ENCODE peak calls at places on chromosome 1, in four cellular contexts. One of them, this sample, is unnamed.

GRCh38 chr1:20600156-20600555 is 11.3 kb downstream of the CDA start:
- DNase-seq in CD8-positive, alpha-beta T cell: no peak
- DNase-seq in HFF-Myc: no peak
- DNase-seq in right atrium auricular region: no peak
- DNase-seq in this sample: no peak

GRCh38 chr1:169624887-169625286 is 5.0 kb downstream of the SELP start:
- DNase-seq in CD8-positive, alpha-beta T cell: no peak
- DNase-seq in HFF-Myc: no peak
- DNase-seq in right atrium auricular region: no peak
- DNase-seq in this sample: no peak

GRCh38 chr1:206591236-206591635 is 21.0 kb downstream of the EIF2D start:
- DNase-seq in CD8-positive, alpha-beta T cell: no peak
- DNase-seq in HFF-Myc: no peak
- DNase-seq in right atrium auricular region: no peak
- DNase-seq in this sample: no peak

GRCh38 chr1:200776949-200777348 is 38.3 kb downstream of the CAMSAP2 start:
- DNase-seq in CD8-positive, alpha-beta T cell: no peak
- DNase-seq in HFF-Myc: no peak
- DNase-seq in right atrium auricular region: no peak
- DNase-seq in this sample: no peak

GRCh38 chr1:1616045-1616821 is 933 bp downstream of the MIB2 start:
- DNase-seq in CD8-positive, alpha-beta T cell: no peak
- DNase-seq in HFF-Myc: no peak
- DNase-seq in right atrium auricular region: no peak
- DNase-seq in this sample: no peak

GRCh38 chr1:6646499-6647148 is 22.0 kb downstream of the THAP3 start:
- DNase-seq in CD8-positive, alpha-beta T cell: peak
- DNase-seq in HFF-Myc: no peak
- DNase-seq in right atrium auricular region: no peak
- DNase-seq in this sample: peak

GRCh38 chr1:209883341-209883971 is 54.6 kb upstream of the SYT14 start:
- DNase-seq in CD8-positive, alpha-beta T cell: no peak
- DNase-seq in HFF-Myc: no peak
- DNase-seq in right atrium auricular region: no peak
- DNase-seq in this sample: peak

GRCh38 chr1:1234180-1234808 is 2.3 kb downstream of the B3GALT6 start:
- DNase-seq in CD8-positive, alpha-beta T cell: no peak
- DNase-seq in HFF-Myc: no peak
- DNase-seq in right atrium auricular region: no peak
- DNase-seq in this sample: no peak

GRCh38 chr1:39127513-39127912 is 77.0 kb upstream of the MACF1 start:
- DNase-seq in CD8-positive, alpha-beta T cell: no peak
- DNase-seq in HFF-Myc: no peak
- DNase-seq in right atrium auricular region: no peak
- DNase-seq in this sample: no peak

GRCh38 chr1:59814901-59815825 is at the start of gene HOOK1:
- DNase-seq in CD8-positive, alpha-beta T cell: no peak
- DNase-seq in HFF-Myc: no peak
- DNase-seq in right atrium auricular region: no peak
- DNase-seq in this sample: no peak

GRCh38 chr1:230031131-230031530 is 35.9 kb upstream of the GALNT2 start:
- DNase-seq in CD8-positive, alpha-beta T cell: no peak
- DNase-seq in HFF-Myc: no peak
- DNase-seq in right atrium auricular region: no peak
- DNase-seq in this sample: no peak

GRCh38 chr1:156852414-156852874 is 6.5 kb downstream of the INSRR start:
- DNase-seq in CD8-positive, alpha-beta T cell: no peak
- DNase-seq in HFF-Myc: no peak
- DNase-seq in right atrium auricular region: no peak
- DNase-seq in this sample: no peak

GRCh38 chr1:221025391-221026355 is 146.4 kb downstream of the HLX start:
- DNase-seq in CD8-positive, alpha-beta T cell: no peak
- DNase-seq in HFF-Myc: no peak
- DNase-seq in right atrium auricular region: no peak
- DNase-seq in this sample: no peak

GRCh38 chr1:7293702-7294630 is 477.1 kb upstream of the VAMP3 start:
- DNase-seq in CD8-positive, alpha-beta T cell: no peak
- DNase-seq in HFF-Myc: no peak
- DNase-seq in right atrium auricular region: no peak
- DNase-seq in this sample: no peak

GRCh38 chr1:35573198-35573775 is at the start of gene TFAP2E:
- DNase-seq in CD8-positive, alpha-beta T cell: no peak
- DNase-seq in HFF-Myc: no peak
- DNase-seq in right atrium auricular region: no peak
- DNase-seq in this sample: no peak

GRCh38 chr1:63124666-63125191 is 197.6 kb upstream of the FOXD3 start:
- DNase-seq in CD8-positive, alpha-beta T cell: no peak
- DNase-seq in HFF-Myc: peak
- DNase-seq in right atrium auricular region: no peak
- DNase-seq in this sample: peak

GRCh38 chr1:198679535-198680173 is 40.8 kb downstream of the PTPRC start:
- DNase-seq in CD8-positive, alpha-beta T cell: no peak
- DNase-seq in HFF-Myc: no peak
- DNase-seq in right atrium auricular region: no peak
- DNase-seq in this sample: no peak

GRCh38 chr1:33182896-33183295 is 1.1 kb upstream of the TRIM62 start:
- DNase-seq in CD8-positive, alpha-beta T cell: no peak
- DNase-seq in HFF-Myc: no peak
- DNase-seq in right atrium auricular region: peak
- DNase-seq in this sample: no peak

GRCh38 chr1:28365864-28366263 is 3.7 kb upstream of the PHACTR4 start:
- DNase-seq in CD8-positive, alpha-beta T cell: no peak
- DNase-seq in HFF-Myc: no peak
- DNase-seq in right atrium auricular region: no peak
- DNase-seq in this sample: no peak

GRCh38 chr1:1899266-1899966 is 8.5 kb upstream of the GNB1 start:
- DNase-seq in CD8-positive, alpha-beta T cell: no peak
- DNase-seq in HFF-Myc: no peak
- DNase-seq in right atrium auricular region: no peak
- DNase-seq in this sample: no peak

GRCh38 chr1:233240839-233241682 is 54.5 kb downstream of the PCNX2 start:
- DNase-seq in CD8-positive, alpha-beta T cell: no peak
- DNase-seq in HFF-Myc: no peak
- DNase-seq in right atrium auricular region: peak
- DNase-seq in this sample: no peak

GRCh38 chr1:225737179-225737578 is 40.4 kb upstream of the SRP9 start:
- DNase-seq in CD8-positive, alpha-beta T cell: no peak
- DNase-seq in HFF-Myc: no peak
- DNase-seq in right atrium auricular region: no peak
- DNase-seq in this sample: no peak

GRCh38 chr1:201731142-201731541 is 97.8 kb upstream of the IPO9 start:
- DNase-seq in CD8-positive, alpha-beta T cell: no peak
- DNase-seq in HFF-Myc: no peak
- DNase-seq in right atrium auricular region: no peak
- DNase-seq in this sample: no peak

GRCh38 chr1:11929849-11930248 is 3.6 kb upstream of the KIAA2013 start:
- DNase-seq in CD8-positive, alpha-beta T cell: no peak
- DNase-seq in HFF-Myc: peak
- DNase-seq in right atrium auricular region: peak
- DNase-seq in this sample: no peak

GRCh38 chr1:33348194-33348593 is 27.3 kb upstream of the A3GALT2 start:
- DNase-seq in CD8-positive, alpha-beta T cell: no peak
- DNase-seq in HFF-Myc: no peak
- DNase-seq in right atrium auricular region: peak
- DNase-seq in this sample: no peak

GRCh38 chr1:235083589-235084323 is 44.9 kb downstream of the TOMM20 start:
- DNase-seq in CD8-positive, alpha-beta T cell: peak
- DNase-seq in HFF-Myc: peak
- DNase-seq in right atrium auricular region: peak
- DNase-seq in this sample: no peak
- H3K4me3 ChIP-seq in CD8-positive, alpha-beta T cell: no peak
- H3K4me3 ChIP-seq in HFF-Myc: peak
- H3K4me3 ChIP-seq in right atrium auricular region: no peak
- H3K4me3 ChIP-seq in this sample: peak

DNA sequence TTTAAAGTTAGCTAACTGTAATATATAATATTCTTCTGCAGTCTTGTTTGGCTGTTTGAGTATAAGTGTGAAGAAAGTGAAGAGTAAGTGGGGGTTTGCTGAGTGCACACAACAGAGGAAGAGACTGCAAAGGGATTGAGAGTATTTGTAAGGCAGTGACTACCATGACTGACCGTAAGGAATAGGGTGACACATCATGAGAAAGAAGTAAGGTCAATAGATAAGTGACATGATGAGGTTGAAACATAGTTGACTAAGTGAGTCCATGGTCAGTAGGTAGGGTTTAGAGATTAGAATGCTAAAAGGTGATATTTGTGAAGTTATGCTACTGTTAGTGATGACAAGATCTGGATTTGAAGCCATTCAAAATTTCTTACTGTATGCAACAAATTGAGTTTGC is 27.7 kb downstream of the WARS2 start:
- DNase-seq in CD8-positive, alpha-beta T cell: no peak
- DNase-seq in HFF-Myc: no peak
- DNase-seq in right atrium auricular region: no peak
- DNase-seq in this sample: no peak
- TF ChIP-seq CTCF in CD8-positive, alpha-beta T cell: no peak
- TF ChIP-seq CTCF in HFF-Myc: no peak
- TF ChIP-seq CTCF in right atrium auricular region: no peak
- TF ChIP-seq CTCF in this sample: no peak

GRCh38 chr1:31152181-31152768 is 86.8 kb upstream of the PUM1 start:
- DNase-seq in CD8-positive, alpha-beta T cell: no peak
- DNase-seq in HFF-Myc: peak
- DNase-seq in right atrium auricular region: no peak
- DNase-seq in this sample: no peak

GRCh38 chr1:31155216-31155806 is 84.4 kb downstream of the NKAIN1 start:
- DNase-seq in CD8-positive, alpha-beta T cell: peak
- DNase-seq in HFF-Myc: no peak
- DNase-seq in right atrium auricular region: peak
- DNase-seq in this sample: no peak

GRCh38 chr1:31154000-31154631 is 85.6 kb downstream of the NKAIN1 start:
- DNase-seq in CD8-positive, alpha-beta T cell: no peak
- DNase-seq in HFF-Myc: no peak
- DNase-seq in right atrium auricular region: no peak
- DNase-seq in this sample: no peak

GRCh38 chr1:31153423-31153822 is 86.3 kb downstream of the NKAIN1 start:
- DNase-seq in CD8-positive, alpha-beta T cell: no peak
- DNase-seq in HFF-Myc: no peak
- DNase-seq in right atrium auricular region: no peak
- DNase-seq in this sample: no peak

DNA sequence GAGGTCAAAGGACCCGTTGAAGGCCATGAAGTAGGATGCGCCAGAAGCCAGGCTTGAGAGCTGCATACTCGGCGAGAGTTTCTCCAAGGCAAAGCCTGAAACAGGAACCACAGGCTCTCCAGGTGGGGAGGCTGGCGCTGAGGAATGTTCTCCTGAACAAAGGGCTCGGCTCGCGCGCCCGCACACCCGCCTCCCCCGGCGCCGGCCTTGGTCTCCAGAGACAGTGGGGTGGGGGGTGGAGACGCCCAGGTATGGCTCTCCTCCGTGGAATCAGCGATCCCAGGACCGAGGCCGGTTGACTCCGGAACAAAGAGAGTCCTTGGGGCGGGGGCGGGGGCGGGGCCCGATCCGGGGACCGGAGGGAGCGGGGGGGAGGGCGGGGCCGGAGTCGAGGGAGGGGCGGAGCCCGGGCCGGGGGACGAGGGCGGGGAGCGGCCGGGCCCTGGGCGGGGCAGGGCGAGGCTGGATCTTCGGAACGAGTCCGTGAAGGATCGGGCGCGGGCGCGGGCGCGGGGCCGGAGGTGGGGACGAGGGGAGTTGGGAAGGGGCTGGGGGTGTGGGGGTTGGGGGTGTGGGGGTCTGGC is 85.0 kb downstream of the NKAIN1 start:
- DNase-seq in CD8-positive, alpha-beta T cell: peak
- DNase-seq in HFF-Myc: no peak
- DNase-seq in right atrium auricular region: peak
- DNase-seq in this sample: no peak
- H3K4me3 ChIP-seq in CD8-positive, alpha-beta T cell: peak
- H3K4me3 ChIP-seq in HFF-Myc: peak
- H3K4me3 ChIP-seq in right atrium auricular region: peak
- H3K4me3 ChIP-seq in this sample: peak

GRCh38 chr1:30343562-30343961 is 379.8 kb downstream of the MATN1 start:
- DNase-seq in CD8-positive, alpha-beta T cell: no peak
- DNase-seq in HFF-Myc: no peak
- DNase-seq in right atrium auricular region: no peak
- DNase-seq in this sample: no peak

GRCh38 chr1:30339866-30340265 is 383.5 kb downstream of the MATN1 start:
- DNase-seq in CD8-positive, alpha-beta T cell: no peak
- DNase-seq in HFF-Myc: no peak
- DNase-seq in right atrium auricular region: no peak
- DNase-seq in this sample: no peak

GRCh38 chr1:30338765-30339164 is 384.6 kb downstream of the MATN1 start:
- DNase-seq in CD8-positive, alpha-beta T cell: no peak
- DNase-seq in HFF-Myc: no peak
- DNase-seq in right atrium auricular region: no peak
- DNase-seq in this sample: no peak

GRCh38 chr1:30342535-30343141 is 380.7 kb downstream of the MATN1 start:
- DNase-seq in CD8-positive, alpha-beta T cell: no peak
- DNase-seq in HFF-Myc: no peak
- DNase-seq in right atrium auricular region: peak
- DNase-seq in this sample: no peak

GRCh38 chr1:30340934-30341333 is 382.5 kb downstream of the MATN1 start:
- DNase-seq in CD8-positive, alpha-beta T cell: no peak
- DNase-seq in HFF-Myc: no peak
- DNase-seq in right atrium auricular region: no peak
- DNase-seq in this sample: no peak
- TF ChIP-seq CTCF in CD8-positive, alpha-beta T cell: no peak
- TF ChIP-seq CTCF in HFF-Myc: no peak
- TF ChIP-seq CTCF in right atrium auricular region: no peak
- TF ChIP-seq CTCF in this sample: no peak

GRCh38 chr1:145847827-145848226 is 2.4 kb downstream of the NUDT17 start:
- DNase-seq in CD8-positive, alpha-beta T cell: no peak
- DNase-seq in HFF-Myc: no peak
- DNase-seq in right atrium auricular region: no peak
- DNase-seq in this sample: no peak

GRCh38 chr1:145845514-145846161 is at the start of gene NUDT17:
- DNase-seq in CD8-positive, alpha-beta T cell: peak
- DNase-seq in HFF-Myc: peak
- DNase-seq in right atrium auricular region: peak
- DNase-seq in this sample: no peak

GRCh38 chr1:145846191-145846590 is 761 bp downstream of the NUDT17 start:
- DNase-seq in CD8-positive, alpha-beta T cell: no peak
- DNase-seq in HFF-Myc: no peak
- DNase-seq in right atrium auricular region: no peak
- DNase-seq in this sample: no peak

GRCh38 chr1:145849356-145850165 is 4.1 kb downstream of the NUDT17 start:
- DNase-seq in CD8-positive, alpha-beta T cell: no peak
- DNase-seq in HFF-Myc: no peak
- DNase-seq in right atrium auricular region: no peak
- DNase-seq in this sample: no peak

GRCh38 chr1:145845144-145845513 is 301 bp upstream of the NUDT17 start:
- DNase-seq in CD8-positive, alpha-beta T cell: no peak
- DNase-seq in HFF-Myc: no peak
- DNase-seq in right atrium auricular region: no peak
- DNase-seq in this sample: no peak
- H3K4me3 ChIP-seq in CD8-positive, alpha-beta T cell: peak
- H3K4me3 ChIP-seq in HFF-Myc: peak
- H3K4me3 ChIP-seq in right atrium auricular region: peak
- H3K4me3 ChIP-seq in this sample: peak